ENCODE peak calls at places on chromosome 15, in six cellular contexts. H is fibroblast of lung, T is HCT116, V is astrocyte, E is H1, F is PC-9. L is an unnamed sample. For H3K27me3, the result is how much of the 10 kb centered on the place peaks cover.

GRCh38 chr15:78034495-78035191 is 42.9 kb downstream of the TBC1D2B start:
- DNase-seq in H (peak), T (no peak), V (no peak), E (no peak), F (no peak), L (no peak)

GRCh38 chr15:57923750-57924149 is 141.8 kb downstream of the ALDH1A2 start:
- DNase-seq in H (peak), T (no peak), V (no peak), E (no peak), F (no peak), L (no peak)

GRCh38 chr15:41980654-41981323 is 8.4 kb upstream of the EHD4 start:
- DNase-seq in H (no peak), T (no peak), V (no peak), E (no peak), F (no peak), L (no peak)

GRCh38 chr15:63977102-63977501 is 69.2 kb downstream of the DAPK2 start:
- DNase-seq in H (no peak), T (no peak), V (no peak), E (no peak), F (no peak), L (no peak)

GRCh38 chr15:66899555-66900350 is 165.6 kb upstream of the SMAD3 start:
- DNase-seq in H (no peak), T (no peak), V (peak), E (no peak), F (no peak), L (no peak)

GRCh38 chr15:60886680-60887079 is 342.4 kb downstream of the RORA start:
- DNase-seq in H (no peak), T (no peak), V (no peak), E (no peak), F (no peak), L (no peak)

GRCh38 chr15:37788767-37789391 is 145.6 kb upstream of the TMCO5A start:
- DNase-seq in H (no peak), T (no peak), V (no peak), E (no peak), F (no peak), L (no peak)

GRCh38 chr15:63545520-63545919 is 41.1 kb downstream of the USP3 start:
- DNase-seq in H (no peak), T (no peak), V (no peak), E (no peak), F (no peak), L (no peak)

GRCh38 chr15:38362355-38362754 is 91.6 kb upstream of the FAM98B start:
- DNase-seq in H (no peak), T (no peak), V (no peak), E (no peak), F (no peak), L (peak)

GRCh38 chr15:60672400-60672799 is 193.5 kb upstream of the ICE2 start:
- DNase-seq in H (no peak), T (no peak), V (no peak), E (no peak), F (no peak), L (no peak)

GRCh38 chr15:49135893-49136292 is 19.5 kb downstream of the COPS2 start:
- DNase-seq in H (peak), T (no peak), V (peak), E (no peak), F (peak), L (no peak)

GRCh38 chr15:83914906-83915305 is 261.0 kb downstream of the ADAMTSL3 start:
- DNase-seq in H (no peak), T (no peak), V (no peak), E (no peak), F (no peak), L (no peak)

GRCh38 chr15:79608041-79608440 is 175.9 kb downstream of the MINAR1 start:
- DNase-seq in H (no peak), T (no peak), V (no peak), E (no peak), F (no peak), L (no peak)

GRCh38 chr15:68259883-68260282 is 17.7 kb upstream of the FEM1B start:
- DNase-seq in H (no peak), T (no peak), V (no peak), E (no peak), F (no peak), L (no peak)

GRCh38 chr15:39248204-39248603 is 332.7 kb upstream of the THBS1 start:
- DNase-seq in H (peak), T (peak), V (peak), E (no peak), F (no peak), L (no peak)

GRCh38 chr15:49622561-49622960 is 1.7 kb downstream of the DTWD1 start:
- DNase-seq in H (no peak), T (no peak), V (peak), E (no peak), F (no peak), L (peak)

GRCh38 chr15:99335508-99335907 is 84.2 kb downstream of the LRRC28 start:
- DNase-seq in H (peak), T (no peak), V (no peak), E (no peak), F (no peak), L (no peak)

GRCh38 chr15:59329570-59330350 is 42.9 kb downstream of the MYO1E start:
- DNase-seq in H (peak), T (peak), V (peak), E (no peak), F (no peak), L (no peak)

GRCh38 chr15:76983588-76984379 is 11.1 kb upstream of the PSTPIP1 start:
- DNase-seq in H (no peak), T (no peak), V (no peak), E (no peak), F (peak), L (no peak)

GRCh38 chr15:42084465-42085235 is 9.7 kb downstream of the PLA2G4D start:
- DNase-seq in H (peak), T (no peak), V (no peak), E (peak), F (peak), L (peak)

GRCh38 chr15:93358171-93359036 is 269.4 kb upstream of the RGMA start:
- DNase-seq in H (no peak), T (no peak), V (peak), E (no peak), F (no peak), L (no peak)
- H3K27me3 ChIP-seq in H (under half), T (under half), V (under half), E (under half), F (half or more), L (under half)

DNA sequence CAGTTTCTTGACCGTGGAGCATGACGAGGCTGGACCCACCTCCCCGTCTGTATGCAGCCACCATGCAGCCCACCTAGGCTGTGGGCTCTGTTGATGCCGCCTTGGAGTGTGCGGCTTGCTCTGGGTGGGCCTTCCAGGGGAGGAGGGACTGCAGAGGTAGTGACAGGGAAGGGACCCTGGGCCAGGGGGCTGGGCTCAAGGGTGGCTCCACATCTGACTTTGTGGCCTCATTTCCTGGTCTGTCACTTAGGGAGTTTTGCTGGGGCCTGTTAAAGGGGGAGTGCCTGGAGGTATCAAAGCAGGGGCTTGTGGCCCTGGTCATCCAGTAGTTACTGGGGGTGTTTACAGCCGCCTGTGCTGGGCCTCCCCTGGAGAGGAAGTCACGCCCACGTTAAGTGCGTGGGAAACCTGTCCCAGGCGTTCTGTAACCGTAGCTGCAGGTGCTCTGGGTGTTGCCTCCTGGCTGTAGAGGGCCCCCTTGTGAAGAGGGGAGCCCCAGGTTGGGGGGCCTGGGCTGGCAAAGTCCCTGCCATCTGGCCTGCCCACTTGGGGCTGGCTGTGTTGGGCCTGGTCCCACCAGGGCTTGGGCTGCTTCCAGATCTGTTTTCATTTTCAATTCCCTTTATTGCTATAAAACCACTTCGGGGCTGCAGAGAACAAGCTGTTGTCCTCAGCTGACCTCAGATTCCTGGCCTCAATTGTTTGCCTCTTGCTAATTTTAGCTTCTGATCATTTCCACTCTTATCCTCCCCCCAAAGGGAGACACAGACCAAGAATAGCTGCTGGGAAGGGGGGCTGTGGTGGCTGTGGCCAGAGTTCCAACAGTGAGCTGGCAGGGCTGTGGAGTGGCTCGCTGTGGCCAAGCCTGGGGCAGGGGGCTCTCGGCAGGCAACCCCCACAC is 26.5 kb downstream of the KLF13 start:
- DNase-seq in H (peak), T (no peak), V (peak), E (no peak), F (no peak), L (peak)
- TF ChIP-seq CTCF in H (no peak), T (no peak), V (no peak), E (no peak), F (no peak), L (no peak)

GRCh38 chr15:89360294-89360971 is 25.8 kb upstream of the POLG start:
- DNase-seq in H (no peak), T (no peak), V (no peak), E (peak), F (no peak), L (no peak)

GRCh38 chr15:89359471-89360293 is 25.1 kb upstream of the POLG start:
- DNase-seq in H (no peak), T (no peak), V (no peak), E (peak), F (no peak), L (no peak)

GRCh38 chr15:89362203-89363101 is 27.8 kb upstream of the POLG start:
- DNase-seq in H (no peak), T (no peak), V (no peak), E (peak), F (no peak), L (peak)

GRCh38 chr15:89363133-89363532 is 28.5 kb upstream of the POLG start:
- DNase-seq in H (no peak), T (no peak), V (no peak), E (no peak), F (no peak), L (no peak)

DNA sequence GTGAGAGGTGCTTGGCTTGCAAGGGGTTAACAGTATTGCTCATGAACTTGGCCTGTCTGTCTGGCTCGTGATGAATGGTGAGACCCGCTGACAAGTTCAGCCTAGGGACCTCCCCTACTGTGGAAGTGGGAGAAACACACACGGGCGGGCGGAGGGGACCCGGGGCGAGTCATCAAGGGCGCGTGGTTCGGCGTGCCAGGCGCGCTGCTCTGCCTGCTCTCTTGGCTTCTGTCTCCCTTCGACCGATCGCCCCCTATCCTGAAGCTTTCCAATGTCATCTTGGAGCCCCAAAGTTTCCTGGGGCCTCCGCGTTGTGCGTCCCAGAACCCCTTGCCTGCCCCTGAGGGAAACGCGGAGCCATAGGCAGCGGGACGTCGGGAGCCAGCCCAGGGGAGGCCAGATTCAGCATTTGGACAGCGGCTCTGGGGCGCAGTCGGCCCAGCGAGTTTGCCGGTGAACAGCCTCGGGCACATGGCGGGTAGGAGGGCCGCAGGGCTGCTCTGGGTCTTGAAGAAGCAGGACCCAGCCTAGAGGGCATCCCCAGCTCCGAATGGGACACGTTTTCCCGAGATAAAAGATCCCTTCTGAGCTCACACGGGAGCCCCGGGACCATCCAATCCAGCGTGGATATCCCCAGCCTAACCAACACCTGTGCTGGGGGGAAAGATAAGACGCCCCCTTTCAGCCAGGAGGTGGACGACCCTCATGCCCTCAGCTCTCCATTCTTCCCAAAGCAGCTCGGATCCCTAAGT is 27.0 kb upstream of the POLG start:
- DNase-seq in H (peak), T (no peak), V (peak), E (peak), F (no peak), L (peak)
- TF ChIP-seq EZH2 in H (peak), T (no peak), V (peak), E (peak), F (no peak), L (peak)

DNA sequence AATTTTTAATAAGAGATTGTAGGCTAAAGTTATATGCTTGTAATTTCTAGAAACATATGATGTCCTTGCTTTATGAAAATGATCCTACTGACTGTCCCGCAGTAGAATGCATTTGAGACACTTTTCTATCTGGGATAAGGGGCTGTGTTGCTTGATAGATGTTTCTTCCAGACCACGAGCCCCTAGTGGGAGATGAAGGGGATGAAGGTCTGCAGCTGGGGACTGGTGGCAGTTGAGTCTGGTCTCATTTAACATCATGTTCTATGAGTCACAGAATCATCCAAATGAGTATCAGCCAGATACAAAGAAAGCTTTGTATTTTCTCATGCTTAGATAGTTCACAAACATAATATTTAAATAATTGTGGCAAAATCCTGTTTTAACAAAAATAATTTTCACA is 84.3 kb upstream of the PRTG start:
- DNase-seq in H (peak), T (no peak), V (peak), E (no peak), F (no peak), L (peak)
- H3K27me3 ChIP-seq in H (under half), T (under half), V (under half), E (under half), F (under half), L (under half)

DNA sequence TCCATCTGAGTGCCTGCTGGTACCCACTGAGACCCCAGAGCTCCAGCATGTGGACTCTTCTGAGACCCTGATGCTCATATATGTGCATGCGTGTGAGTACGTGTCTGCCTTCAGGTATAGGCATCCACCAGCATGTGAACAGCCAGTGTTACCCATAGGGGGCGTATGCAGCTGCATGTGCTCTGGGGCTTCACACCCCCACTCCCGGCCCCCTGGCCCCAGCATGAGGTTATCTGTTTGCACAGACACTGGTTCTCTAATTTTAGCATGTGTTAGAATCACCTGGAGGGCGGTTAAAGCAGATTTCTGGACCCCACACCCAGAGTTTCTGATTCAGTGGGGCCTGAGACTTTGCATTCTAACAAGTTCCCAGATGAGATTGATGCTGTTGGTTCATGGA is 824 bp upstream of the CILP start:
- DNase-seq in H (no peak), T (no peak), V (no peak), E (peak), F (no peak), L (peak)
- TF ChIP-seq CTCF in H (peak), T (peak), V (peak), E (peak), F (peak), L (peak)

DNA sequence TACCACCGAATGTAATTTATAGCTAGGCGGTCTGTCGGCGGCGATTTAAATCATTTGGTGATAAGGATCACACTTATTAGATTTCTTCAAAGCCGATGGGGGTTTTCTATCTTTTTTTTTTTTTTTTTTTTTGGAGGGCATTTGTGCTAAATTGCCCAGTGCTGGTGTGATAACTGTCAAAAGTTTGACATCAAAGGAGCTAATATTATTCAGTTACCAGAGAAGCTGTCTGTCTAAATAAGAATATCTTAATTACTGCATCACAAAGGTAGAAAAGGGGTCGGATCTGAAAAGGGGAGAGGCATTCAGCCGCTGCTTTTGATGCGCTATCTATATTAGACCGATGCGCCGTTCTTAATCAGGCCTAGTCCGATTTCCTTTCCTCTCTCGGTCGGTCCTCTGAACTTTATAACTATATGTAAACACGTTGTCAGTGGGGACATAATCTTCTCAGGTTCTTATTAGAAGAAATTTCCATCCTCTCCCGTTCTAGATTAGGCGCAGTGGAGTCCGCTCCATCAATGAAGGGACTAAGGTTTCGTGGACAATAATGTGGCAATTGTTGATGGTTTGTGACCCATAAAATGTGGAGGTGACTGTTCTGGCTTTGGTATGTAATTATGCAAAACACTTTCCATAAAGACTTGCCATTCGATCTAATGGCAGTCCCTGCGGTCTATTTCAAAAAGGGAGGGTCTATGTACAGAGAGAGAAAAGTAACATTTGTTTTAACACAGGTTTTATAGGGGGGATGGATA is 31.7 kb downstream of the NR2F2 start:
- DNase-seq in H (no peak), T (no peak), V (no peak), E (no peak), F (no peak), L (no peak)
- TF ChIP-seq EZH2 in H (no peak), T (no peak), V (no peak), E (peak), F (no peak), L (no peak)

GRCh38 chr15:74337146-74337545 is 30.3 kb downstream of the CYP11A1 start:
- DNase-seq in H (no peak), T (no peak), V (no peak), E (no peak), F (no peak), L (no peak)

GRCh38 chr15:74337607-74338211 is 29.7 kb downstream of the CYP11A1 start:
- DNase-seq in H (no peak), T (no peak), V (no peak), E (no peak), F (no peak), L (no peak)

GRCh38 chr15:74340139-74340538 is 27.3 kb downstream of the CYP11A1 start:
- DNase-seq in H (peak), T (no peak), V (no peak), E (no peak), F (peak), L (no peak)

GRCh38 chr15:74338676-74339075 is 28.8 kb downstream of the CYP11A1 start:
- DNase-seq in H (no peak), T (no peak), V (no peak), E (no peak), F (no peak), L (no peak)

GRCh38 chr15:74339371-74339770 is 28.1 kb downstream of the CYP11A1 start:
- DNase-seq in H (no peak), T (no peak), V (no peak), E (no peak), F (no peak), L (no peak)
- H3K27me3 ChIP-seq in H (under half), T (under half), V (under half), E (under half), F (under half), L (under half)